ENCODE peak calls at places on chromosomes 5 and 9, in four cellular contexts. One of them, this sample, is unnamed.

GRCh38 chr5:19555436-19555835 is 432.6 kb downstream of the CDH18 start:
- DNase-seq in Calu3: no peak
- DNase-seq in pancreas: no peak
- DNase-seq in H9: no peak
- DNase-seq in this sample: no peak

GRCh38 chr5:95392593-95393182 is 1.5 kb downstream of the FAM81B start:
- DNase-seq in Calu3: peak
- DNase-seq in pancreas: peak
- DNase-seq in H9: peak
- DNase-seq in this sample: peak

GRCh38 chr5:179821298-179822058 is 773 bp downstream of the SQSTM1 start:
- DNase-seq in Calu3: peak
- DNase-seq in pancreas: peak
- DNase-seq in H9: peak
- DNase-seq in this sample: peak

GRCh38 chr9:133735415-133735775 is 2.8 kb downstream of the SARDH start:
- DNase-seq in Calu3: no peak
- DNase-seq in pancreas: peak
- DNase-seq in H9: no peak
- DNase-seq in this sample: no peak

GRCh38 chr5:154694159-154694558 is 61.0 kb upstream of the LARP1 start:
- DNase-seq in Calu3: no peak
- DNase-seq in pancreas: no peak
- DNase-seq in H9: no peak
- DNase-seq in this sample: no peak

GRCh38 chr5:134438641-134439621 is 27.2 kb upstream of the CDKN2AIPNL start:
- DNase-seq in Calu3: peak
- DNase-seq in pancreas: peak
- DNase-seq in H9: peak
- DNase-seq in this sample: no peak

GRCh38 chr5:61450880-61451279 is 118.8 kb downstream of the ZSWIM6 start:
- DNase-seq in Calu3: no peak
- DNase-seq in pancreas: peak
- DNase-seq in H9: no peak
- DNase-seq in this sample: no peak

GRCh38 chr9:107867738-107868137 is 378.2 kb upstream of the KLF4 start:
- DNase-seq in Calu3: no peak
- DNase-seq in pancreas: no peak
- DNase-seq in H9: no peak
- DNase-seq in this sample: no peak

GRCh38 chr9:136170291-136170901 is 34.5 kb downstream of the LHX3 start:
- DNase-seq in Calu3: peak
- DNase-seq in pancreas: peak
- DNase-seq in H9: peak
- DNase-seq in this sample: peak

GRCh38 chr9:95341262-95342011 is 23.9 kb upstream of the FANCC start:
- DNase-seq in Calu3: peak
- DNase-seq in pancreas: no peak
- DNase-seq in H9: peak
- DNase-seq in this sample: no peak

GRCh38 chr5:95927927-95928723 is 33.5 kb downstream of the ELL2 start:
- DNase-seq in Calu3: no peak
- DNase-seq in pancreas: no peak
- DNase-seq in H9: no peak
- DNase-seq in this sample: no peak

GRCh38 chr9:129489838-129490582 is 130.9 kb downstream of the C9orf50 start:
- DNase-seq in Calu3: no peak
- DNase-seq in pancreas: peak
- DNase-seq in H9: no peak
- DNase-seq in this sample: no peak

GRCh38 chr5:95050708-95051107 is 234.2 kb downstream of the MCTP1 start:
- DNase-seq in Calu3: no peak
- DNase-seq in pancreas: no peak
- DNase-seq in H9: no peak
- DNase-seq in this sample: no peak

GRCh38 chr5:180718810-180719453 is 20.9 kb downstream of the OR2Y1 start:
- DNase-seq in Calu3: peak
- DNase-seq in pancreas: peak
- DNase-seq in H9: no peak
- DNase-seq in this sample: peak

GRCh38 chr5:127723571-127723970 is 20.4 kb downstream of the CCDC192 start:
- DNase-seq in Calu3: peak
- DNase-seq in pancreas: no peak
- DNase-seq in H9: no peak
- DNase-seq in this sample: no peak

GRCh38 chr9:27344776-27345175 is 47.8 kb upstream of the EQTN start:
- DNase-seq in Calu3: no peak
- DNase-seq in pancreas: no peak
- DNase-seq in H9: no peak
- DNase-seq in this sample: no peak

GRCh38 chr9:34139477-34140146 is 13.1 kb upstream of the DCAF12 start:
- DNase-seq in Calu3: peak
- DNase-seq in pancreas: peak
- DNase-seq in H9: no peak
- DNase-seq in this sample: no peak
- TF ChIP-seq CTCF in Calu3: no peak
- TF ChIP-seq CTCF in pancreas: no peak
- TF ChIP-seq CTCF in H9: peak
- TF ChIP-seq CTCF in this sample: no peak

DNA sequence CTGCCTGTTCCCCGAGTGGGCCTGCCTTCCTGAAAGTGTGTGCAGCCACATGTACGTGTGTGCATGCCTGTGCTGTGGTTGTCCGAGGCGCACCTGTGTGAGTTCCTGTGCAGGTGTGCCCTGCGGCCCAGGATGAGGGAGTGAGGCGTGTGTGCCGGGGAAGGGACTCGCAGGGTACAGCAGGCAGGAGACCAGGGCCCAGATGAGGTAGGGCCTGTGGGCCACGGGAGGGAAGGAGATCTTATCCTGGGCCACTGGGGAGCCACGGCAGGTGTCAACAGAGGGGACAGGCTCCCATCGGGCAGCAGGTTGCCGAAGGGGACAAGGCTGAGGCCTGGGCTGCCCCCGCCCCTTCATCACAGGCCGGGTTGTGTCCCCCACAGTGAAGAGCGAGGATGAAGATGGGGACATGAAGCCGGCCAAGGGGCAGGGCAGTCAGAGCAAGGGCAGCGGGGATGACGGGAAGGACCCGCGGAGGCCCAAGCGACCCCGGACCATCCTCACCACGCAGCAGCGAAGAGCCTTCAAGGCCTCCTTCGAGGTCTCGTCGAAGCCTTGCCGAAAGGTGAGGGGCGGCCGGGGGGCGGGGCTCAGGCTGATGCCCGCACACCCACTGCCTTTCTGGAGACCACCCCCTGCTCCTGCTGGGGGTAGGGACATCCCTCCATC is 79.2 kb downstream of the LMX1B start:
- DNase-seq in Calu3: no peak
- DNase-seq in pancreas: no peak
- DNase-seq in H9: peak
- DNase-seq in this sample: no peak
- TF ChIP-seq CTCF in Calu3: no peak
- TF ChIP-seq CTCF in pancreas: no peak
- TF ChIP-seq CTCF in H9: no peak
- TF ChIP-seq CTCF in this sample: no peak

GRCh38 chr5:135565691-135566421 is 12.9 kb downstream of the CXCL14 start:
- DNase-seq in Calu3: peak
- DNase-seq in pancreas: peak
- DNase-seq in H9: peak
- DNase-seq in this sample: peak

GRCh38 chr5:135567661-135568060 is 11.1 kb downstream of the CXCL14 start:
- DNase-seq in Calu3: no peak
- DNase-seq in pancreas: no peak
- DNase-seq in H9: no peak
- DNase-seq in this sample: no peak

GRCh38 chr5:135568241-135568640 is 10.6 kb downstream of the CXCL14 start:
- DNase-seq in Calu3: no peak
- DNase-seq in pancreas: no peak
- DNase-seq in H9: no peak
- DNase-seq in this sample: no peak

GRCh38 chr5:135565256-135565655 is 13.5 kb downstream of the CXCL14 start:
- DNase-seq in Calu3: no peak
- DNase-seq in pancreas: no peak
- DNase-seq in H9: no peak
- DNase-seq in this sample: no peak

DNA sequence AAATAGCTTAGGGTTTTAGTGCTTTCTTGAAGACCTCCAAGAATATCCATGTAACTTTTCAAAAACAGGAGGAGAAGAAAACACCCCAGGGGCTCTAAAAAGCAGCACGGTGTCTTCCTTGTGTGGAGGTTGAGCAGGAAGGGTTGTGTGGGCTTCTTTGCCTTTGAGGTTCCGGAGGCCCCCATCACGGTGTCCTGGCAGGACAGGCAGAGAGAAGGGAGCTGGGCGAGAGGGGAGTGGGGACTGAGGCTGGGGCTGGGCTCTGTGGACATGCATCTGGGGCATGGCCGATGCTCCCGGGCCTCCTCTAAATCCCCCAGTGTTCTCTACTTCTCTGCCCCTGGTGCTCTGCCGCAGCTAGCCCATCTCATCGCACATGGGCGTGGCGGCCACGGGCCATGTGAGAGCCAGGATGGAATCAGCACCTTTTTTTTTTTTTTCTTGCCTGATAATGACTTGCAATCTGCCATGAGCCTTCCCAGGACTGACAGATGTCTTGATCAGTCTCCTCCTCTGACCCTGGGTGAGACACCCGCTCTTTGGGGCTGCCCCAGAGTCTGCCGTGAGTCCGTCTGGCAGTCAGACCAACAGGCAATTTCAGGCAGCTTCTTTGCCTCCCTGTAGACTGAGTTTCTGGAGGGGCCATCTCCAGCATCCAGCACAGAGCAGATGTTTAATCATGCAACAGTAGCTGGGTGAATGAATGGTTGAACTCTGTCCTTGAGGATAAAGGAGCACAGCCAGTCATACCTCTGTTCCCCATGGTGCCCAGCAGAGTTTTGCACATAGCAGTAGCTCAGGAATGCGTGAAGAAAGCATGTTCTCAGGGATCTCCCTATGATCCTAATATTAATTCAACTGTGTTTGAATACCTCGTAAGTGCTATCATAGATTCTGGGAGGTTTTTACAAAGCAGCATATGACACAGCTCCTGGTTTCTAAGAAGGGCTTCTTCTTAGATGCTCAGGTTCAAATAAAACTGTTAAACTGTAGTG is 12.1 kb downstream of the CXCL14 start:
- DNase-seq in Calu3: no peak
- DNase-seq in pancreas: no peak
- DNase-seq in H9: no peak
- DNase-seq in this sample: no peak
- TF ChIP-seq CTCF in Calu3: no peak
- TF ChIP-seq CTCF in pancreas: no peak
- TF ChIP-seq CTCF in H9: peak
- TF ChIP-seq CTCF in this sample: no peak

GRCh38 chr9:101226161-101226560 is 158.6 kb downstream of the BAAT start:
- DNase-seq in Calu3: no peak
- DNase-seq in pancreas: no peak
- DNase-seq in H9: no peak
- DNase-seq in this sample: no peak

GRCh38 chr9:101229606-101230005 is 155.2 kb downstream of the BAAT start:
- DNase-seq in Calu3: no peak
- DNase-seq in pancreas: no peak
- DNase-seq in H9: no peak
- DNase-seq in this sample: no peak

GRCh38 chr9:101232405-101232977 is 152.3 kb downstream of the BAAT start:
- DNase-seq in Calu3: no peak
- DNase-seq in pancreas: no peak
- DNase-seq in H9: no peak
- DNase-seq in this sample: no peak

DNA sequence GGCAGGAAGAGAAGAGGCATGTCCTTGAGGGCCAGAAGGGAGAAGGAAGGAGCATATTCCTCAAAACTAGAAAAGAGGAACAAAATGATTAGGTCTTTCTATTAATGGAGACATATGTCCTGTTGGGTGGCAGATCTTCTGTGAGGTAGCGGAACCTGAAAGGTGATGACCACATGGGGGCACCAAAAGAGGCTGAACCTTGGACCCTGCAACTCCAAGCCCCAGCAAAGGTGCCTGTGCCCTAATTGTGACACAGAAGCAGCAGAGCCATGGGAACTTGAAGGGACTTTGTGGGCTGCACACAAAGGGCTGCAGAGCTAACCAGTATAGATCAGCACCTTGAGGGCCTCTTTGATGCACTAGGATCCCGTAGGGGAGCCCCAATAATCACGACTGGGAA is 158.0 kb downstream of the BAAT start:
- DNase-seq in Calu3: no peak
- DNase-seq in pancreas: no peak
- DNase-seq in H9: peak
- DNase-seq in this sample: no peak
- TF ChIP-seq CTCF in Calu3: no peak
- TF ChIP-seq CTCF in pancreas: no peak
- TF ChIP-seq CTCF in H9: peak
- TF ChIP-seq CTCF in this sample: no peak

DNA sequence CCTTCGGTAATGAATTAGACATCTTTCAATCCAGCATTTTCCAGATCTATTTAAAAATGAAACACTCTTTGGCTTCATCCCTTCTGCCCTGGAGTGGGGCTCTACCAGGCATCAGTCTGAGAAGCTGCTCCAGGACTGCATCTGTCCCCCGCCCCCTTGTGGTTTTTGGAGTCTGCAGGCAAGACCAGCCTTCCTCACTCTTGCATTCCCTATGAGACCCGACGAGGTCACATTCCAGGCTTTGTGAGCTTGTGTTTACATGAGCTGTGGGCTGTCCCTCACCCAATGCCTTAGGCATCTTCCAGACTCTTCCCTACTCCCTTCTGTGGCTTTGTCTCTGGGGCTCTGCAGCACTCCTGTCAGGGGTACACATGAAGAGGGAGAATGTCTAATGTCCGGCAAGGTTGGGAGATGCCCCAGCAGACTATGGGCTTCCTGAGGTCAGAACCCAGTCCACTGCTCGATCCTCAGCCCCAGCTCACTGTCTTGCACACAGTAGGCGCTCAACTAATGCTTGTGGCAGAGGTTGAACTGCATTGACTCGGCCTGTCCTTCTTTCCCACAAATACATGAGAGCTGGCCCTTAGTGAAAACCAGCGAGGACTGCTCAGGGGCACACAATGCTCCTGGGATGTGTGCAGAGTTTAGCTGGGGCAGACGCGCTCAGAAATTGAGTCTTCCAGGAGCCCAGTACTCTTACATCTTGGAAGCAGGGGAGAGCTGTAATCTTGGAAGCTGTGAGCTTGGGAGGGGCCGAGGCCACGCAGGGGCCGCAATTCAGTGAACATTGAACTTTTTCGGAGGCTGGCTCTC is 11.6 kb upstream of the GADD45G start:
- DNase-seq in Calu3: peak
- DNase-seq in pancreas: peak
- DNase-seq in H9: peak
- DNase-seq in this sample: peak
- TF ChIP-seq CTCF in Calu3: no peak
- TF ChIP-seq CTCF in pancreas: no peak
- TF ChIP-seq CTCF in H9: peak
- TF ChIP-seq CTCF in this sample: no peak

This sample was measured in endothelial cell.